ENCODE peak calls at places on chromosomes 2 and 18, in six cellular contexts. T is IMR-90, N is mesendoderm, J is neuronal stem cell, A is mesenchymal stem cell, O is H1. C is an unnamed sample.

GRCh38 chr2:20027260-20027677 is 14.8 kb upstream of the MATN3 start:
- DNase-seq in T (no peak), N (no peak), J (no peak), A (no peak), O (no peak), C (no peak)

GRCh38 chr18:25946540-25946939 is 143.9 kb downstream of the SS18 start:
- DNase-seq in T (no peak), N (no peak), J (no peak), A (no peak), O (no peak), C (no peak)

GRCh38 chr18:46899274-46899948 is 17.9 kb downstream of the PIAS2 start:
- DNase-seq in T (peak), N (peak), J (peak), A (peak), O (peak), C (peak)

GRCh38 chr18:23662309-23663263 is at the start of gene ANKRD29:
- DNase-seq in T (no peak), N (peak), J (peak), A (peak), O (no peak), C (peak)

GRCh38 chr2:98158305-98158704 is 71.3 kb downstream of the VWA3B start:
- DNase-seq in T (no peak), N (no peak), J (no peak), A (no peak), O (no peak), C (peak)

GRCh38 chr2:120398051-120398960 is 52.4 kb downstream of the INHBB start:
- DNase-seq in T (peak), N (no peak), J (no peak), A (peak), O (no peak), C (no peak)

GRCh38 chr18:7598167-7599062 is 31.3 kb downstream of the PTPRM start:
- DNase-seq in T (peak), N (no peak), J (no peak), A (peak), O (no peak), C (no peak)

GRCh38 chr2:173652311-173652710 is 297.6 kb downstream of the CDCA7 start:
- DNase-seq in T (peak), N (peak), J (no peak), A (peak), O (no peak), C (no peak)

GRCh38 chr2:714005-714741 is 37.0 kb upstream of the TMEM18 start:
- DNase-seq in T (peak), N (peak), J (peak), A (peak), O (peak), C (no peak)

GRCh38 chr18:23220355-23220754 is 85.1 kb downstream of the CABLES1 start:
- DNase-seq in T (no peak), N (no peak), J (no peak), A (no peak), O (no peak), C (no peak)

GRCh38 chr2:69030791-69031190 is 17.8 kb downstream of the ANTXR1 start:
- DNase-seq in T (no peak), N (no peak), J (no peak), A (no peak), O (no peak), C (no peak)

GRCh38 chr2:174003635-174004310 is 38.6 kb upstream of the SP3 start:
- DNase-seq in T (no peak), N (peak), J (no peak), A (no peak), O (no peak), C (peak)

GRCh38 chr18:10035306-10035991 is 121.6 kb downstream of the VAPA start:
- DNase-seq in T (no peak), N (no peak), J (no peak), A (no peak), O (no peak), C (no peak)

GRCh38 chr2:29995241-29995640 is 73.9 kb upstream of the ALK start:
- DNase-seq in T (no peak), N (no peak), J (no peak), A (no peak), O (no peak), C (no peak)

GRCh38 chr2:45494275-45494977 is 116.6 kb downstream of the SRBD1 start:
- DNase-seq in T (peak), N (peak), J (peak), A (peak), O (no peak), C (no peak)

GRCh38 chr2:5766051-5766450 is 73.9 kb downstream of the SOX11 start:
- DNase-seq in T (peak), N (no peak), J (no peak), A (no peak), O (no peak), C (no peak)

GRCh38 chr2:105442056-105442455 is 43.2 kb upstream of the FHL2 start:
- DNase-seq in T (no peak), N (no peak), J (no peak), A (no peak), O (no peak), C (no peak)

GRCh38 chr18:59724116-59724515 is 26.9 kb upstream of the CCBE1 start:
- DNase-seq in T (no peak), N (no peak), J (no peak), A (no peak), O (no peak), C (no peak)

GRCh38 chr2:45300026-45300750 is 290.9 kb upstream of the SIX2 start:
- DNase-seq in T (no peak), N (no peak), J (no peak), A (no peak), O (no peak), C (no peak)

GRCh38 chr18:28185121-28185520 is 8.2 kb upstream of the CDH2 start:
- DNase-seq in T (no peak), N (peak), J (no peak), A (no peak), O (no peak), C (no peak)

GRCh38 chr2:50723549-50723948 is 308.4 kb downstream of the NRXN1 start:
- DNase-seq in T (no peak), N (no peak), J (no peak), A (no peak), O (no peak), C (no peak)

GRCh38 chr2:140354544-140354943 is 1574.4 kb upstream of the NXPH2 start:
- DNase-seq in T (no peak), N (peak), J (no peak), A (no peak), O (no peak), C (no peak)

GRCh38 chr2:70921839-70922590 is 13.7 kb upstream of the ATP6V1B1 start:
- DNase-seq in T (peak), N (no peak), J (no peak), A (peak), O (no peak), C (peak)

GRCh38 chr2:133532919-133533318 is 35.3 kb downstream of the NCKAP5 start:
- DNase-seq in T (peak), N (no peak), J (no peak), A (no peak), O (no peak), C (no peak)

GRCh38 chr2:234969329-234970157 is 17.7 kb downstream of the SH3BP4 start:
- DNase-seq in T (no peak), N (no peak), J (no peak), A (peak), O (no peak), C (no peak)
- H3K23ac ChIP-seq in T (peak), N (no peak), J (peak), A (no peak), O (no peak), C (no peak)

DNA sequence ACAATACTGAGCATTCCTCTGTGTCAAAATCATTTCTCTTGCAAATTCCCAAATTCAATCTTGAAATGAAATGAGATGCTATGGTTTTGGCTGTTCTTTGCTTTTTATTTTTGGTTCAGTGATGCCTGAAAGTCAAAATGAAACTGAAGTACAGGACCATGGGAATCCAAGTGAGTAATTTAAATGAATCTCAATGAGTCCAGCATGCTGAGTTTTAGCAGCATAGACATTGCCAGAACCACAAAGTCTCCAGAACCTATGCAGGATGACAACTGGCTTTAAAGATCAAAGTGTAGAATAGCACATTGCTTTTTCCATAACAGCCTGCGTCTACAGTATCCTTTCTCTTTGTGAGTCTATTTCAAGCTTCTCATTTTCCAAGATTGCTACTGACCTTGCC is 1050.7 kb upstream of the PIK3C3 start:
- DNase-seq in T (peak), N (no peak), J (no peak), A (no peak), O (no peak), C (no peak)
- H3K23ac ChIP-seq in T (no peak), N (no peak), J (no peak), A (no peak), O (no peak), C (no peak)

DNA sequence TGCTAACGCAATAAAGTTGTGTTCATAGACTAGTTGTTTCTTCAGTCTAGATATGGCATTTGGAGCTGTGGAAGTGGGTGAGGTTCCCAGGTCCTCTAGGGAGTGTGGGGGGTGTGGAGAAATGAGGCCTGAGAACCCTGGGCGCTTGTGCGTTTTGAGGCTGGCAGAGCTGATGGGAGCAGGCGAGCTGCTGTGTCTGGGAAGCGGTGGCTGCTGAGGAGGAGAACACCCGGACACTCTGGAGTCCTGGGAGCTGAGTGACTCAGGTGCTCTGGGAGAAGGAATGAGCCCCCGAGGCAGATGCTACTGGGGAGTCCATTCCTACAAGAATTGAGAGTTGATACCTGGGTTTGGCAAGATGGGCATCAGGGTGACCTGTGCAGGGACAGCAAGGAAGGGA is 67.5 kb downstream of the LPIN1 start:
- DNase-seq in T (no peak), N (no peak), J (no peak), A (no peak), O (no peak), C (no peak)
- H3K23ac ChIP-seq in T (no peak), N (no peak), J (no peak), A (no peak), O (no peak), C (no peak)

DNA sequence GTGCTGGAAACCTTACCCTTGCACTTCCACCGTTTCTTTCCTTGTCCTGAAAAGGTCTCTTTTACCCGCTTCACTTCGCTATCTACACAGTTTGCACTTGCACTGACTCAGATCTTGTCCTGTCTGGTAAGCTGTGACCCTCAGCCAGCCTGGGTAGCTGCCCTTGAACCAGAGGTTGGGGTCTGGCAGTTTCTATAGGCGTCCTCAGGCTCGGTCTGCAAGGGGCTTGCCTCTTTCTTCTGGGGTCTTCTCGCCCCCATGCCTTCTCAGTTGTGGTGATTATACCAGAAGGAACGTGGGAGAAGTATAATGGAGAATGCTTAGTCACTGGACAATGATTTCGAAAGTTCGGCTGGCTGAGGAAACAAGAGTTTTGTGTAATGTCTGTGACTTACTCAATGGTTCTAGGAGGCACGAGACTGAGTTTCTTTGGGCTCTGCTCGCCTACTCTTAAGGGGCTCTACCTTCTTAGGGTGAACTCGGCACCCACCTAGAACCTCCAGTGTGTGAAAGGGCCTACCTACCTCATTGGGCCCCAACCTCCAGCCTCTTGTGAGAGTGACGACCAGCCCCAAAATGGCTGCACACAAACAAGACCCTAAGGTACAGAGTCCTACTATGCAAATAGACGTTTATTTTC is 6.9 kb upstream of the STAT1 start:
- DNase-seq in T (peak), N (no peak), J (no peak), A (peak), O (no peak), C (no peak)
- H3K23ac ChIP-seq in T (peak), N (peak), J (no peak), A (peak), O (no peak), C (no peak)

GRCh38 chr2:47566207-47566858 is 163.4 kb downstream of the MSH2 start:
- DNase-seq in T (no peak), N (no peak), J (no peak), A (no peak), O (no peak), C (no peak)
- H3K23ac ChIP-seq in T (no peak), N (no peak), J (no peak), A (no peak), O (no peak), C (no peak)

GRCh38 chr2:109513230-109513629 is 100.5 kb downstream of the SEPTIN10 start:
- DNase-seq in T (no peak), N (no peak), J (no peak), A (no peak), O (no peak), C (no peak)
- H3K23ac ChIP-seq in T (no peak), N (no peak), J (peak), A (no peak), O (no peak), C (no peak)

GRCh38 chr2:63048367-63049171 is 2.1 kb upstream of the OTX1 start:
- DNase-seq in T (no peak), N (peak), J (peak), A (peak), O (no peak), C (peak)
- H3K23ac ChIP-seq in T (no peak), N (no peak), J (no peak), A (peak), O (no peak), C (no peak)

GRCh38 chr2:26654061-26654340 is 12.8 kb upstream of the CIB4 start:
- DNase-seq in T (no peak), N (no peak), J (no peak), A (no peak), O (no peak), C (no peak)

GRCh38 chr2:26651458-26652155 is 10.4 kb upstream of the CIB4 start:
- DNase-seq in T (no peak), N (no peak), J (no peak), A (no peak), O (no peak), C (no peak)

GRCh38 chr2:26653207-26654060 is 12.3 kb upstream of the CIB4 start:
- DNase-seq in T (no peak), N (no peak), J (no peak), A (no peak), O (no peak), C (peak)

GRCh38 chr2:26650713-26651457 is 9.7 kb upstream of the CIB4 start:
- DNase-seq in T (no peak), N (no peak), J (no peak), A (no peak), O (no peak), C (peak)

GRCh38 chr2:26652361-26653041 is 11.3 kb upstream of the CIB4 start:
- DNase-seq in T (peak), N (no peak), J (no peak), A (peak), O (no peak), C (peak)
- H3K23ac ChIP-seq in T (no peak), N (no peak), J (no peak), A (no peak), O (no peak), C (no peak)

DNA sequence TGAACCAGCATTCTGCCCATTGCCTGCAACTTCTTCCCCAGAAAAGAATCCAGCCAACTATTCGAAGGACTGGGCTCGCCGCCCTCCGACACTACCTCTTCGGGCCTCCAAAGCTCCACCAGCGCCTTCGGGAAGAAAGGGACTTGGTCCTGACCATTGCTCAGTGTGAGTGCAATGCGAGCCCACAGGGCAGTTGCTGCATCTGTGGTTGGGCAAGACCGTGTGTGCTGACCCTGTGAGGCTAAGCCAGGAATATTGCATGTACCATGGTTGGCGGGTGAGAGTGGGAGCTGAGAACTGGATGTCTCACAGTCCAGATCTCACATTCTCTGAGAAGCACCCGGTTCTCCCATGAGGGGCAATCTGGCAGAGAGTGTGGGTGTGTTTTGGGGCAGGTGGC is 16.5 kb downstream of the ELMOD3 start:
- DNase-seq in T (no peak), N (no peak), J (no peak), A (no peak), O (no peak), C (no peak)
- H3K23ac ChIP-seq in T (no peak), N (no peak), J (no peak), A (no peak), O (no peak), C (no peak)

GRCh38 chr18:77218642-77219041 is 31.0 kb upstream of the GALR1 start:
- DNase-seq in T (no peak), N (peak), J (no peak), A (no peak), O (no peak), C (no peak)
- H3K23ac ChIP-seq in T (no peak), N (no peak), J (no peak), A (no peak), O (no peak), C (no peak)

C was measured in H9.